ENCODE peak calls at places on chromosome 19, in ten cellular contexts. P, D, B, F, J, X, K, G, L and Y are unnamed samples.
A peak's percentile ranks its signal among the peaks of the same experiment; 100 is the strongest.

GRCh38 chr19:5445667-5446066 is 9.6 kb upstream of the ZNRF4 start:
- DNase-seq in P (no peak), D (no peak), B (no peak), F (peak; percentile 67), J (no peak), X (no peak), K (no peak), G (no peak), L (no peak), Y (no peak)

GRCh38 chr19:47142779-47143178 is 12.1 kb downstream of the SAE1 start:
- DNase-seq in P (no peak), D (no peak), B (no peak), F (no peak), J (no peak), X (no peak), K (no peak), G (no peak), L (no peak), Y (no peak)

GRCh38 chr19:32675720-32676185 is at the start of gene RGS9BP:
- DNase-seq in P (peak; percentile 78), D (peak; percentile 65), B (peak; percentile 65), F (peak; percentile 61), J (peak; percentile 69), X (no peak), K (peak; percentile 86), G (peak; percentile 52), L (peak; percentile 70), Y (peak; percentile 91)

GRCh38 chr19:48969276-48970138 is 4.4 kb downstream of the FTL start:
- DNase-seq in P (no peak), D (peak; percentile 51), B (no peak), F (no peak), J (no peak), X (no peak), K (no peak), G (no peak), L (no peak), Y (no peak)

GRCh38 chr19:33879818-33880575 is 83.3 kb downstream of the KCTD15 start:
- DNase-seq in P (no peak), D (no peak), B (no peak), F (no peak), J (no peak), X (no peak), K (no peak), G (no peak), L (no peak), Y (no peak)

GRCh38 chr19:54254195-54254906 is 2.7 kb downstream of the LILRB5 start:
- DNase-seq in P (no peak), D (no peak), B (no peak), F (no peak), J (no peak), X (no peak), K (no peak), G (no peak), L (no peak), Y (no peak)

GRCh38 chr19:11949201-11949600 is 15.6 kb upstream of the ZNF763 start:
- DNase-seq in P (no peak), D (no peak), B (no peak), F (no peak), J (no peak), X (no peak), K (no peak), G (no peak), L (no peak), Y (no peak)

GRCh38 chr19:45251452-45252354 is 632 bp downstream of the MARK4 start:
- DNase-seq in P (no peak), D (peak; percentile 11), B (no peak), F (no peak), J (no peak), X (no peak), K (no peak), G (no peak), L (no peak), Y (no peak)

GRCh38 chr19:47765522-47766358 is 12.8 kb upstream of the SELENOW start:
- DNase-seq in P (peak; percentile 74), D (peak; percentile 55), B (peak; percentile 49), F (peak; percentile 43), J (peak; percentile 32), X (no peak), K (no peak), G (peak; percentile 14), L (peak; percentile 44), Y (no peak)

GRCh38 chr19:4052993-4053422 is 13.7 kb downstream of the ZBTB7A start:
- DNase-seq in P (no peak), D (no peak), B (no peak), F (peak; percentile 23), J (no peak), X (no peak), K (peak; percentile 80), G (no peak), L (no peak), Y (no peak)

GRCh38 chr19:33687761-33688656 is 66.3 kb downstream of the CHST8 start:
- DNase-seq in P (no peak), D (no peak), B (no peak), F (no peak), J (no peak), X (no peak), K (no peak), G (no peak), L (no peak), Y (no peak)

GRCh38 chr19:10142701-10143375 is 23.1 kb upstream of the EIF3G start:
- DNase-seq in P (no peak), D (no peak), B (peak; percentile 33), F (no peak), J (no peak), X (no peak), K (no peak), G (no peak), L (no peak), Y (no peak)

GRCh38 chr19:5141278-5141925 is 172.5 kb downstream of the KDM4B start:
- DNase-seq in P (no peak), D (no peak), B (no peak), F (no peak), J (no peak), X (no peak), K (no peak), G (no peak), L (no peak), Y (no peak)

GRCh38 chr19:50327461-50328256 is 1.5 kb downstream of the KCNC3 start:
- DNase-seq in P (no peak), D (no peak), B (no peak), F (no peak), J (no peak), X (no peak), K (no peak), G (no peak), L (no peak), Y (no peak)

GRCh38 chr19:18843960-18844359 is 12.2 kb downstream of the UPF1 start:
- DNase-seq in P (no peak), D (no peak), B (no peak), F (no peak), J (no peak), X (no peak), K (no peak), G (no peak), L (no peak), Y (no peak)

GRCh38 chr19:58117841-58118575 is 20.0 kb upstream of the ZSCAN18 start:
- DNase-seq in P (no peak), D (no peak), B (no peak), F (no peak), J (no peak), X (no peak), K (no peak), G (no peak), L (no peak), Y (no peak)

GRCh38 chr19:5147971-5148793 is 179.3 kb downstream of the KDM4B start:
- DNase-seq in P (no peak), D (peak; percentile 54), B (no peak), F (no peak), J (no peak), X (no peak), K (peak; percentile 18), G (no peak), L (no peak), Y (no peak)

GRCh38 chr19:49224856-49225255 is 67.3 kb downstream of the TRPM4 start:
- DNase-seq in P (peak; percentile 70), D (peak; percentile 33), B (no peak), F (peak; percentile 88), J (peak; percentile 5), X (no peak), K (peak; percentile 43), G (peak; percentile 35), L (peak; percentile 36), Y (peak; percentile 48)

GRCh38 chr19:7928741-7929701 is 3.1 kb upstream of the CTXN1 start:
- DNase-seq in P (peak; percentile 47), D (peak; percentile 94), B (peak; percentile 68), F (peak; percentile 87), J (no peak), X (no peak), K (no peak), G (peak; percentile 22), L (peak; percentile 68), Y (no peak)